ENCODE peak calls at places on chromosomes 2 and 18, in seven cellular contexts. N, D, H, A, Z, F and O are unnamed samples.

GRCh38 chr2:197705143-197705911 is at the start of gene MARS2:
- DNase-seq in N (peak; percentile 68), D (peak; percentile 77), H (peak; percentile 89), A (peak; percentile 88), Z (peak; percentile 85), F (peak; percentile 98), O (peak; percentile 90)

GRCh38 chr2:215870088-215870490 is 143.3 kb downstream of the MREG start:
- DNase-seq in N (no peak), D (peak; percentile 26), H (no peak), A (no peak), Z (no peak), F (no peak), O (no peak)

GRCh38 chr2:17388790-17389189 is 129.4 kb downstream of the RAD51AP2 start:
- DNase-seq in N (no peak), D (no peak), H (no peak), A (no peak), Z (no peak), F (no peak), O (no peak)

GRCh38 chr2:117989854-117990438 is 23.9 kb downstream of the CCDC93 start:
- DNase-seq in N (no peak), D (no peak), H (no peak), A (no peak), Z (no peak), F (no peak), O (no peak)

GRCh38 chr18:74430231-74430630 is 26.9 kb downstream of the DIPK1C start:
- DNase-seq in N (no peak), D (no peak), H (no peak), A (no peak), Z (no peak), F (no peak), O (no peak)

GRCh38 chr2:222120933-222121332 is 177.9 kb downstream of the PAX3 start:
- DNase-seq in N (no peak), D (no peak), H (no peak), A (no peak), Z (no peak), F (no peak), O (no peak)

GRCh38 chr18:34871435-34871834 is 161.3 kb downstream of the DTNA start:
- DNase-seq in N (no peak), D (no peak), H (no peak), A (no peak), Z (no peak), F (no peak), O (no peak)

GRCh38 chr18:58579561-58580047 is 49.3 kb downstream of the ALPK2 start:
- DNase-seq in N (no peak), D (no peak), H (no peak), A (peak; percentile 90), Z (no peak), F (no peak), O (no peak)

GRCh38 chr18:5422626-5423025 is 121.2 kb downstream of the EPB41L3 start:
- DNase-seq in N (no peak), D (no peak), H (no peak), A (no peak), Z (no peak), F (no peak), O (no peak)

GRCh38 chr18:61554117-61554776 is 221.0 kb downstream of the CDH20 start:
- DNase-seq in N (no peak), D (no peak), H (no peak), A (no peak), Z (no peak), F (no peak), O (no peak)

GRCh38 chr2:11398710-11399109 is 54.3 kb upstream of the ROCK2 start:
- DNase-seq in N (no peak), D (no peak), H (no peak), A (no peak), Z (no peak), F (no peak), O (no peak)

GRCh38 chr2:188414412-188414811 is 122.7 kb downstream of the GULP1 start:
- DNase-seq in N (no peak), D (no peak), H (no peak), A (no peak), Z (no peak), F (no peak), O (no peak)

GRCh38 chr18:13397504-13398163 is 179.1 kb downstream of the LDLRAD4 start:
- DNase-seq in N (no peak), D (no peak), H (no peak), A (no peak), Z (no peak), F (no peak), O (no peak)

GRCh38 chr2:16061406-16062217 is 121.3 kb downstream of the MYCN start:
- DNase-seq in N (no peak), D (no peak), H (no peak), A (no peak), Z (no peak), F (no peak), O (no peak)

GRCh38 chr18:8702668-8703067 is 2.7 kb upstream of the MTCL1 start:
- DNase-seq in N (no peak), D (no peak), H (no peak), A (no peak), Z (no peak), F (no peak), O (no peak)

GRCh38 chr2:234394450-234394849 is 102.4 kb downstream of the ARL4C start:
- DNase-seq in N (no peak), D (no peak), H (no peak), A (no peak), Z (no peak), F (no peak), O (no peak)

GRCh38 chr18:63869374-63869773 is 18.1 kb upstream of the SERPINB2 start:
- DNase-seq in N (no peak), D (no peak), H (no peak), A (no peak), Z (no peak), F (no peak), O (no peak)

GRCh38 chr2:2672249-2672648 is 341.2 kb upstream of the MYT1L start:
- DNase-seq in N (no peak), D (no peak), H (no peak), A (no peak), Z (no peak), F (no peak), O (no peak)
- TF ChIP-seq JUND in N (no peak), D (no peak), H (no peak), A (no peak), Z (no peak), F (no peak), O (no peak)

GRCh38 chr2:121529439-121530209 is 1.1 kb upstream of the RNU4ATAC start:
- DNase-seq in N (no peak), D (no peak), H (peak; percentile 77), A (peak; percentile 73), Z (no peak), F (peak; percentile 91), O (peak; percentile 20)

GRCh38 chr2:121521359-121521758 is 9.3 kb upstream of the RNU4ATAC start:
- DNase-seq in N (no peak), D (no peak), H (no peak), A (no peak), Z (no peak), F (no peak), O (no peak)

GRCh38 chr2:121520641-121520994 is 10.1 kb upstream of the RNU4ATAC start:
- DNase-seq in N (no peak), D (no peak), H (no peak), A (no peak), Z (no peak), F (no peak), O (no peak)

GRCh38 chr2:121527009-121527682 is 3.5 kb upstream of the RNU4ATAC start:
- DNase-seq in N (no peak), D (no peak), H (no peak), A (no peak), Z (no peak), F (no peak), O (no peak)

GRCh38 chr2:121524650-121525425 is 5.8 kb upstream of the RNU4ATAC start:
- DNase-seq in N (no peak), D (no peak), H (peak; percentile 62), A (no peak), Z (no peak), F (no peak), O (no peak)
- TF ChIP-seq JUND in N (no peak), D (no peak), H (no peak), A (no peak), Z (no peak), F (no peak), O (no peak)

GRCh38 chr2:54675281-54675680 is 48.2 kb upstream of the EML6 start:
- DNase-seq in N (no peak), D (no peak), H (no peak), A (no peak), Z (no peak), F (no peak), O (no peak)

GRCh38 chr2:54671875-54672586 is 51.4 kb upstream of the EML6 start:
- DNase-seq in N (no peak), D (no peak), H (no peak), A (peak; percentile 70), Z (no peak), F (no peak), O (no peak)

GRCh38 chr2:54672587-54673456 is 50.6 kb upstream of the EML6 start:
- DNase-seq in N (peak; percentile 68), D (no peak), H (no peak), A (no peak), Z (no peak), F (no peak), O (peak; percentile 31)

GRCh38 chr2:54675738-54676137 is 47.7 kb upstream of the EML6 start:
- DNase-seq in N (no peak), D (no peak), H (no peak), A (no peak), Z (no peak), F (no peak), O (no peak)

DNA sequence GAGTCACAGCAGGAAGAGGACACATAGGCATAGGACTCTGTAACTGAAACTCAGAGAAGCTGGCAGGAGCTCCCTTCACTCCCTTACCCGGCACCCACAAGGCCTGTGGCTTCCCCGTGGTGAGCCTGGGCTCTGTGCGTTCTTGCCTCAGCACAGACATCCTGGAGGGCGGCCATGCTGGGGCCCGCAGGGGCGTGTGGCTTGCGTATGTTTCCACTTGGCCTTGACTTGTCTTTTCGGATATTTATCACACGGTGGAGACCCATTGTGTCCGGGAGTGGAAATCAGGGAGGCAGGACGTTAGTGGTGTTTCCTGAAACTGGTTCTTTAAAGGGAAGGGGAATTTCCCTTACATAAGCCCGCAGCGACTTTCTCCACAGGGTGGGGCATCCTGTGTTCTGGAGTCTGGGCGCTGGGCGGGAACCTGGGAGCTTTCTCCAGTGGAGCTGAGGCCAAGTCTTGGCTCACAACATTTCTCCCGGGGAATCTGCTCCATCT is 49.9 kb upstream of the EML6 start:
- DNase-seq in N (no peak), D (no peak), H (no peak), A (no peak), Z (no peak), F (no peak), O (no peak)
- TF ChIP-seq JUND in N (no peak), D (no peak), H (no peak), A (no peak), Z (no peak), F (no peak), O (no peak)

GRCh38 chr2:181203412-181203811 is 223.0 kb downstream of the UBE2E3 start:
- DNase-seq in N (no peak), D (peak; percentile 79), H (no peak), A (no peak), Z (no peak), F (no peak), O (no peak)
- TF ChIP-seq JUND in N (no peak), D (peak; percentile 91), H (no peak), A (no peak), Z (no peak), F (peak; percentile 95), O (no peak)